ENCODE peak calls at places on chromosome 7, in nine cellular contexts. G, T, Q, H, E, X, M, U and P are unnamed samples.

GRCh38 chr7:55030314-55030713 is 11.5 kb downstream of the EGFR start:
- ATAC-seq in G (no peak), T (no peak), Q (no peak), H (no peak), E (no peak), X (no peak), M (no peak), U (no peak), P (no peak)

GRCh38 chr7:27367930-27368549 is 125.4 kb downstream of the EVX1 start:
- ATAC-seq in G (no peak), T (no peak), Q (no peak), H (no peak), E (no peak), X (no peak), M (no peak), U (no peak), P (peak)

GRCh38 chr7:128378637-128379036 is 17.1 kb upstream of the PRRT4 start:
- ATAC-seq in G (no peak), T (no peak), Q (no peak), H (no peak), E (no peak), X (no peak), M (no peak), U (peak), P (no peak)

GRCh38 chr7:24343614-24344013 is 59.6 kb downstream of the NPY start:
- ATAC-seq in G (no peak), T (no peak), Q (no peak), H (no peak), E (no peak), X (no peak), M (no peak), U (no peak), P (no peak)

GRCh38 chr7:41003031-41003925 is 699.6 kb downstream of the INHBA start:
- ATAC-seq in G (no peak), T (no peak), Q (no peak), H (no peak), E (no peak), X (no peak), M (no peak), U (peak), P (no peak)

GRCh38 chr7:92854501-92855238 is 18.3 kb upstream of the CDK6 start:
- ATAC-seq in G (peak), T (no peak), Q (peak), H (no peak), E (no peak), X (no peak), M (no peak), U (no peak), P (peak)

GRCh38 chr7:100065452-100066186 is 15.9 kb downstream of the ZNF3 start:
- ATAC-seq in G (no peak), T (no peak), Q (no peak), H (peak), E (no peak), X (peak), M (no peak), U (peak), P (no peak)

GRCh38 chr7:131238260-131238940 is 89.3 kb upstream of the MKLN1 start:
- ATAC-seq in G (no peak), T (no peak), Q (peak), H (peak), E (no peak), X (no peak), M (no peak), U (no peak), P (peak)

GRCh38 chr7:106629521-106629920 is 31.4 kb downstream of the CCDC71L start:
- ATAC-seq in G (no peak), T (no peak), Q (no peak), H (no peak), E (no peak), X (no peak), M (no peak), U (no peak), P (no peak)

GRCh38 chr7:101871351-101871750 is 53.9 kb downstream of the CUX1 start:
- ATAC-seq in G (no peak), T (no peak), Q (no peak), H (no peak), E (no peak), X (no peak), M (no peak), U (no peak), P (no peak)

GRCh38 chr7:142181211-142181610 is 69.7 kb downstream of the MGAM2 start:
- ATAC-seq in G (no peak), T (no peak), Q (no peak), H (no peak), E (no peak), X (no peak), M (no peak), U (no peak), P (no peak)

GRCh38 chr7:153381275-153382119 is 621.9 kb downstream of the ACTR3B start:
- ATAC-seq in G (no peak), T (no peak), Q (no peak), H (peak), E (no peak), X (peak), M (no peak), U (peak), P (no peak)

GRCh38 chr7:1007901-1008300 is 24.9 kb downstream of the CYP2W1 start:
- ATAC-seq in G (no peak), T (no peak), Q (no peak), H (no peak), E (no peak), X (no peak), M (peak), U (no peak), P (no peak)

GRCh38 chr7:69749994-69750393 is 151.7 kb downstream of the AUTS2 start:
- ATAC-seq in G (no peak), T (no peak), Q (no peak), H (no peak), E (no peak), X (no peak), M (no peak), U (no peak), P (peak)

GRCh38 chr7:14407246-14408015 is 418.0 kb upstream of the ETV1 start:
- ATAC-seq in G (no peak), T (no peak), Q (no peak), H (no peak), E (no peak), X (no peak), M (no peak), U (no peak), P (no peak)

GRCh38 chr7:42429339-42429738 is 192.3 kb upstream of the GLI3 start:
- ATAC-seq in G (no peak), T (no peak), Q (no peak), H (no peak), E (no peak), X (no peak), M (no peak), U (no peak), P (no peak)